ENCODE peak calls at places on chromosomes 3 and 15, in seven cellular contexts. P is fibroblast of pulmonary artery, O is GM23338, F is body of pancreas, Q is K562, B is GM13976, D is fibroblast of lung. G is an unnamed sample.

GRCh38 chr3:184355261-184356012 is 6.0 kb downstream of the CLCN2 start:
- DNase-seq in P (no peak), O (no peak), F (no peak), Q (no peak), B (no peak), D (no peak), G (no peak)

GRCh38 chr3:59759298-59760169 is 709.7 kb upstream of the CFAP20DC start:
- DNase-seq in P (no peak), O (no peak), F (no peak), Q (no peak), B (no peak), D (no peak), G (no peak)

GRCh38 chr15:86942285-86942684 is 862.6 kb downstream of the AGBL1 start:
- DNase-seq in P (no peak), O (no peak), F (no peak), Q (no peak), B (no peak), D (no peak), G (no peak)

GRCh38 chr3:123124936-123125335 is 58.1 kb downstream of the PDIA5 start:
- DNase-seq in P (no peak), O (no peak), F (no peak), Q (no peak), B (no peak), D (no peak), G (no peak)

GRCh38 chr3:144358191-144358590 is 386.6 kb downstream of the DIPK2A start:
- DNase-seq in P (no peak), O (no peak), F (no peak), Q (no peak), B (no peak), D (no peak), G (no peak)

GRCh38 chr3:71583569-71584215 is at the start of gene FOXP1:
- DNase-seq in P (peak), O (peak), F (peak), Q (peak), B (peak), D (peak), G (no peak)

GRCh38 chr3:173652093-173652492 is 254.5 kb downstream of the NLGN1 start:
- DNase-seq in P (no peak), O (no peak), F (no peak), Q (no peak), B (no peak), D (peak), G (no peak)

GRCh38 chr3:63791974-63792373 is 27.1 kb upstream of the C3orf49 start:
- DNase-seq in P (peak), O (no peak), F (no peak), Q (no peak), B (no peak), D (peak), G (no peak)

GRCh38 chr15:38547255-38547997 is 17.2 kb downstream of the RASGRP1 start:
- DNase-seq in P (peak), O (no peak), F (no peak), Q (peak), B (no peak), D (peak), G (no peak)

GRCh38 chr15:82909080-82909815 is 43.3 kb downstream of the HOMER2 start:
- DNase-seq in P (no peak), O (no peak), F (no peak), Q (no peak), B (no peak), D (no peak), G (no peak)

GRCh38 chr3:15099364-15100098 is 583 bp upstream of the RBSN start:
- DNase-seq in P (no peak), O (peak), F (no peak), Q (no peak), B (no peak), D (no peak), G (no peak)

GRCh38 chr15:33729648-33730047 is 238.6 kb upstream of the CHRM5 start:
- DNase-seq in P (peak), O (peak), F (no peak), Q (peak), B (no peak), D (peak), G (no peak)

GRCh38 chr15:82892541-82892940 is 60.0 kb downstream of the HOMER2 start:
- DNase-seq in P (no peak), O (no peak), F (no peak), Q (peak), B (no peak), D (no peak), G (no peak)

GRCh38 chr3:156226676-156227420 is 106.5 kb downstream of the KCNAB1 start:
- DNase-seq in P (no peak), O (no peak), F (no peak), Q (no peak), B (no peak), D (no peak), G (no peak)

GRCh38 chr3:70829101-70829500 is 516.7 kb upstream of the MDFIC2 start:
- DNase-seq in P (peak), O (no peak), F (no peak), Q (no peak), B (no peak), D (peak), G (no peak)

GRCh38 chr15:40875996-40876740 is 2.1 kb upstream of the RHOV start:
- DNase-seq in P (no peak), O (no peak), F (no peak), Q (no peak), B (no peak), D (no peak), G (no peak)

GRCh38 chr15:85751731-85752421 is 42.8 kb downstream of the KLHL25 start:
- DNase-seq in P (no peak), O (peak), F (peak), Q (no peak), B (no peak), D (no peak), G (no peak)

GRCh38 chr3:171541647-171542046 is 81.4 kb upstream of the TNIK start:
- DNase-seq in P (no peak), O (no peak), F (no peak), Q (no peak), B (no peak), D (no peak), G (no peak)

GRCh38 chr3:98185180-98185579 is 18.7 kb downstream of the OR5H15 start:
- DNase-seq in P (no peak), O (peak), F (no peak), Q (peak), B (no peak), D (no peak), G (no peak)

GRCh38 chr3:192833177-192833890 is 84.3 kb downstream of the MB21D2 start:
- DNase-seq in P (peak), O (no peak), F (no peak), Q (no peak), B (no peak), D (peak), G (no peak)

GRCh38 chr3:44208086-44208485 is 33.6 kb upstream of the TOPAZ1 start:
- DNase-seq in P (no peak), O (no peak), F (no peak), Q (no peak), B (no peak), D (no peak), G (no peak)

GRCh38 chr15:99961011-99961441 is 227.8 kb upstream of the LYSMD4 start:
- DNase-seq in P (peak), O (peak), F (peak), Q (peak), B (peak), D (no peak), G (no peak)
- TF ChIP-seq CTCF in P (peak), O (peak), F (peak), Q (peak), B (no peak), D (no peak), G (no peak)

GRCh38 chr3:65607101-65607500 is 431.6 kb downstream of the MAGI1 start:
- DNase-seq in P (no peak), O (no peak), F (no peak), Q (no peak), B (no peak), D (no peak), G (no peak)
- TF ChIP-seq CTCF in P (no peak), O (no peak), F (no peak), Q (no peak), B (no peak), D (no peak), G (no peak)

GRCh38 chr15:31259562-31260252 is 66.9 kb upstream of the KLF13 start:
- DNase-seq in P (no peak), O (no peak), F (no peak), Q (no peak), B (no peak), D (no peak), G (no peak)
- TF ChIP-seq CTCF in P (no peak), O (no peak), F (no peak), Q (no peak), B (no peak), D (no peak), G (no peak)

GRCh38 chr3:122057676-122058075 is 2.5 kb downstream of the CD86 start:
- DNase-seq in P (no peak), O (no peak), F (no peak), Q (no peak), B (no peak), D (no peak), G (no peak)

GRCh38 chr3:122055215-122055614 is at the start of gene CD86:
- DNase-seq in P (no peak), O (no peak), F (peak), Q (no peak), B (peak), D (no peak), G (no peak)

GRCh38 chr3:122058294-122058693 is 3.1 kb downstream of the CD86 start:
- DNase-seq in P (no peak), O (no peak), F (no peak), Q (no peak), B (no peak), D (no peak), G (no peak)

GRCh38 chr3:122052968-122053367 is 2.2 kb upstream of the CD86 start:
- DNase-seq in P (no peak), O (no peak), F (no peak), Q (no peak), B (peak), D (no peak), G (no peak)
- TF ChIP-seq CTCF in P (no peak), O (no peak), F (no peak), Q (no peak), B (no peak), D (no peak), G (no peak)

GRCh38 chr15:62075595-62076279 is 9.0 kb downstream of the C2CD4A start:
- DNase-seq in P (peak), O (no peak), F (peak), Q (no peak), B (no peak), D (peak), G (no peak)

GRCh38 chr15:62083168-62084154 is 16.7 kb downstream of the C2CD4A start:
- DNase-seq in P (no peak), O (no peak), F (no peak), Q (no peak), B (no peak), D (no peak), G (no peak)

GRCh38 chr15:62079594-62079993 is 12.8 kb downstream of the C2CD4A start:
- DNase-seq in P (no peak), O (no peak), F (no peak), Q (no peak), B (no peak), D (no peak), G (no peak)
- TF ChIP-seq CTCF in P (no peak), O (no peak), F (no peak), Q (no peak), B (no peak), D (no peak), G (no peak)

GRCh38 chr3:126523745-126524428 is at the start of gene CHST13:
- DNase-seq in P (peak), O (peak), F (peak), Q (peak), B (no peak), D (peak), G (no peak)
- TF ChIP-seq CTCF in P (no peak), O (no peak), F (no peak), Q (no peak), B (no peak), D (no peak), G (no peak)

GRCh38 chr3:36790765-36791164 is 26.4 kb upstream of the DCLK3 start:
- DNase-seq in P (no peak), O (no peak), F (no peak), Q (no peak), B (no peak), D (no peak), G (no peak)

GRCh38 chr3:36795622-36796021 is 31.3 kb upstream of the DCLK3 start:
- DNase-seq in P (no peak), O (no peak), F (no peak), Q (no peak), B (no peak), D (no peak), G (no peak)

GRCh38 chr3:36796896-36797295 is 32.5 kb upstream of the DCLK3 start:
- DNase-seq in P (peak), O (no peak), F (no peak), Q (no peak), B (no peak), D (no peak), G (no peak)

GRCh38 chr3:36786921-36787890 is 22.9 kb upstream of the DCLK3 start:
- DNase-seq in P (no peak), O (no peak), F (no peak), Q (no peak), B (no peak), D (no peak), G (no peak)

GRCh38 chr3:36792342-36792741 is 28.0 kb upstream of the DCLK3 start:
- DNase-seq in P (peak), O (peak), F (no peak), Q (peak), B (peak), D (peak), G (no peak)
- TF ChIP-seq CTCF in P (peak), O (peak), F (no peak), Q (peak), B (peak), D (peak), G (peak)

G was measured in D721Med.